ENCODE peak calls at places on chromosomes 6 and 20, in four cellular contexts. H is pancreas, R is lower leg skin, K is OCI-LY7. Z is an unnamed sample.

GRCh38 chr6:44058617-44059358 is 68.5 kb downstream of the MRPL14 start:
- DNase-seq in K (no peak), H (peak), R (peak), Z (peak)

GRCh38 chr6:11043552-11043960 is 549 bp downstream of the ELOVL2 start:
- DNase-seq in R (no peak), K (no peak), H (no peak), Z (no peak)

GRCh38 chr20:63957004-63957689 is 931 bp upstream of the UCKL1 start:
- DNase-seq in K (peak), R (no peak), H (peak), Z (peak)

GRCh38 chr6:46923476-46923875 is 1.7 kb upstream of the ADGRF5 start:
- DNase-seq in R (peak), K (no peak), H (no peak), Z (no peak)

GRCh38 chr20:35199696-35200095 is 26.8 kb upstream of the MMP24 start:
- DNase-seq in R (no peak), H (no peak), K (no peak), Z (no peak)

GRCh38 chr20:35616465-35617396 is 1.1 kb downstream of the SPAG4 start:
- DNase-seq in H (peak), K (peak), R (peak), Z (peak)

GRCh38 chr20:51380401-51381385 is 161.8 kb downstream of the NFATC2 start:
- DNase-seq in H (no peak), R (no peak), K (peak), Z (peak)

GRCh38 chr6:96626749-96627353 is 63.9 kb downstream of the FHL5 start:
- DNase-seq in R (no peak), K (peak), H (no peak), Z (peak)

GRCh38 chr6:48067148-48067709 is 43.8 kb downstream of the PTCHD4 start:
- DNase-seq in H (no peak), K (no peak), R (no peak), Z (no peak)

GRCh38 chr6:24419526-24419925 is 16.8 kb downstream of the MRS2 start:
- DNase-seq in R (no peak), H (no peak), K (no peak), Z (no peak)

GRCh38 chr20:60116128-60116909 is 158.1 kb downstream of the CDH26 start:
- DNase-seq in H (no peak), R (no peak), K (no peak), Z (no peak)

GRCh38 chr6:125009578-125009977 is 47.3 kb downstream of the RNF217 start:
- DNase-seq in R (no peak), K (no peak), H (no peak), Z (no peak)

GRCh38 chr20:34375977-34376430 is 12.9 kb downstream of the ITCH start:
- DNase-seq in R (no peak), K (no peak), H (no peak), Z (no peak)

GRCh38 chr6:76165471-76166221 is 93.2 kb upstream of the IMPG1 start:
- DNase-seq in H (peak), R (no peak), K (no peak), Z (no peak)

GRCh38 chr6:25405442-25405841 is 126.3 kb downstream of the CARMIL1 start:
- DNase-seq in R (no peak), H (no peak), K (peak), Z (peak)

GRCh38 chr6:105346052-105346451 is 56.8 kb downstream of the PREP start:
- DNase-seq in K (no peak), H (no peak), R (no peak), Z (no peak)

GRCh38 chr6:110708295-110708965 is 106.8 kb downstream of the CDK19 start:
- DNase-seq in R (no peak), H (no peak), K (no peak), Z (no peak)

GRCh38 chr20:2859330-2860121 is 13.8 kb upstream of the PTPRA start:
- DNase-seq in K (no peak), R (no peak), H (no peak), Z (no peak)

GRCh38 chr6:1667012-1667804 is 57.5 kb downstream of the FOXC1 start:
- DNase-seq in R (no peak), H (no peak), K (no peak), Z (no peak)

GRCh38 chr20:36167826-36168634 is 13.5 kb downstream of the EPB41L1 start:
- DNase-seq in H (no peak), R (no peak), K (no peak), Z (no peak)

GRCh38 chr20:58081842-58082241 is 146.6 kb downstream of the ANKRD60 start:
- DNase-seq in R (no peak), K (no peak), H (no peak), Z (no peak)

GRCh38 chr6:163324928-163325784 is 89.4 kb upstream of the QKI start:
- DNase-seq in H (no peak), R (no peak), K (no peak), Z (no peak)

GRCh38 chr6:6820688-6821238 is 232.2 kb downstream of the LY86 start:
- DNase-seq in R (peak), K (no peak), H (peak), Z (no peak)

GRCh38 chr20:38435555-38435939 is 419 bp upstream of the SNHG17 start:
- DNase-seq in R (no peak), H (no peak), K (no peak), Z (no peak)

GRCh38 chr20:10060223-10060622 is 25.4 kb downstream of the ANKEF1 start:
- DNase-seq in K (peak), H (no peak), R (no peak), Z (peak)

GRCh38 chr6:92864966-92865555 is 554.3 kb downstream of the EPHA7 start:
- DNase-seq in R (no peak), K (no peak), H (no peak), Z (no peak)

GRCh38 chr6:109239192-109239917 is 142.9 kb downstream of the CD164 start:
- DNase-seq in R (no peak), H (no peak), K (no peak), Z (no peak)

GRCh38 chr6:86856937-86857563 is 80.3 kb upstream of the HTR1E start:
- DNase-seq in K (peak), H (no peak), R (no peak), Z (peak)

GRCh38 chr6:37502703-37503485 is 3.2 kb upstream of the CCDC167 start:
- DNase-seq in R (no peak), K (peak), H (no peak), Z (peak)

GRCh38 chr6:166999845-167000253 is 652 bp downstream of the CEP43 start:
- DNase-seq in R (no peak), H (no peak), K (peak), Z (peak)

GRCh38 chr6:166997768-166998255 is 1.4 kb upstream of the CEP43 start:
- DNase-seq in H (peak), R (peak), K (peak), Z (peak)

GRCh38 chr6:166999145-166999844 is at the start of gene CEP43:
- DNase-seq in H (peak), R (peak), K (peak), Z (peak)

GRCh38 chr6:166998256-166999144 is 697 bp upstream of the CEP43 start:
- DNase-seq in R (peak), K (no peak), H (peak), Z (peak)

DNA sequence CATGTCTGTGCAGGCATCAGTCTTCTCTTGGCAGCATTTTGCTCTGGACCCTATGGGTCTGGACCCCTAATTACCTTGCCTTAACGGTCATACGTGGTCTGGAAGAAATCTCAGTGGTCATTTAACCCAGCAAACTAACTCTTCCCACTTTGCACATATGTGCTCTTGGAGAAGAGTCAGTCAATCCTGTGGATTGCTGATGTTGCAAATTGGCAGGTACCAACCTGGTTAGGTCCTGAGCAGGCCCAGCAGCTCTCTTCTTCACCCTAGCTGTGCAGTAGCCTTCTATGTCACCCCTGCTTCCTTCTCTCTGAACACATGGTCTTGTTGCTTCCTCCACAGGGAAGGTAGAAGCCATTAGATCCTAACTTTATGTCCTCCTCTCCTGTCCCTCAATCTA is 1.6 kb downstream of the CEP43 start:
- DNase-seq in R (no peak), K (peak), H (no peak), Z (no peak)
- H3K4me3 ChIP-seq in R (no peak), K (peak), H (no peak), Z (no peak)

GRCh38 chr6:79946242-79946641 is 1.1 kb downstream of the ELOVL4 start:
- DNase-seq in R (no peak), K (peak), H (no peak), Z (peak)
- TF ChIP-seq CTCF in R (no peak), K (peak), H (no peak), Z (peak)

GRCh38 chr6:49645139-49645538 is 8.5 kb upstream of the RHAG start:
- DNase-seq in R (no peak), K (no peak), H (no peak), Z (no peak)
- H3K4me3 ChIP-seq in R (no peak), K (no peak), H (no peak), Z (no peak)

GRCh38 chr6:69489970-69490369 is 306.8 kb downstream of the LMBRD1 start:
- DNase-seq in K (no peak), H (no peak), R (no peak), Z (no peak)

DNA sequence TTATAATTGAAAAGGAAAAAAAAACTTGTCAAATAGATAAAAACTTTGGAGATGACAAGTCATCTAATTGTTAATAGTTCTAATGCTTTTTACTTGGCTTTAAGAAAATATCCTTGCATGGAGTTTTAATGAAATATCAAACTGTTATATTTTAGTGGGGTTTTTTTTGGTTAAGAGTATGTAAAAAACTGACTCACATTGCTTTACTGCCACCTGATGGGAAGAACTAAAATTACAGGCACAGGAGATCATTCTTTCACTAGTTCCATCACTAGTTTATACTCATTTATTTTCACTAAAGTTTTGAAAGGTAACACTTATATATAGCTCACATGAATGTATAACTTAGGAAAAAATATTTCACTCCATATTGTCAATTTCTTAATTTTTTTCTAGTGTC is 309.1 kb downstream of the LMBRD1 start:
- DNase-seq in H (no peak), R (no peak), K (peak), Z (peak)
- TF ChIP-seq CTCF in H (no peak), R (no peak), K (peak), Z (peak)

DNA sequence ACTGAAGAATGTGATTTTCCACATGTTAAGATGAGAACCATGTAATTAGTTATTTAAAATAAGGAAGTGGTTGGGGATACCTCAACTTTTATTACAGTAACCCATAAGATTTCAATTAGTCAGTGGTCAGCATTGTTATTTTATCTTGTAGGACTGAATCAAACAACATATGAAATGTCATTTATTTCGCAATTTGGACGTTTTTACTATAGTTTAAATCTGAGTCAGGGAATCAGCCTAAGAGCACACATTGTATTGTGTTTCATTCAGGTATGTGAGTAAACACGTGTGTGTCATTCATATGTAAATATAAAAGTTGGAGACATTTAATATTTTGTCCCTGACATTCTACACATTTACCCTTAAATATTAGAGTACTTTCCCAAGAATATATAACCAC is 1418.7 kb downstream of the GRIK2 start:
- DNase-seq in R (no peak), H (no peak), K (no peak), Z (no peak)
- H3K4me3 ChIP-seq in R (no peak), H (no peak), K (no peak), Z (no peak)

DNA sequence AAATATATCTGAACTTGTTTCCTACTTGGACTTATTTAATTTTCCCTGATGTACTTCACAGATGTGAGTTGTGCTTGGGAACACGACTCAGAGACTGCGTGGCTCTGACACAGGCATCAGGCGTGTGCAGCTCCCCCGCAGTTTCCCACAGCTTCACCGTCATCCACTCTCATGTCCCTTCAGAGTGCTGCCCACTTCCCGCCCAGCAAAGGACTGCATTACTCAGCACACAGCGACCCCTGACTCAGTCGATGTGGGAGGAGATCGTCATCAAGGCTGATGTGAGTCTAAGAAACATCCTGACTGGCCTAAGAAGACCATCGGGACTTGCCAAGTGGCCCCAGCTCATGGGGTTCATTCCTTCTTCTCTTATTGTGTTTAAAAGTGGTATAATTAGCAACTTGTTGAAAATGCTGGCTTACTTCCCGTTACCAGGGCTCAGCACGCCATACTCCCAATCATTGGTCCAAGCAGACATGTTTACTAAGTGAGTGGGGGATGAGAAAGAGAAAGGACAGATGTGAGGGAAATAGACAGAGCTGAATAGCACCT is 539.4 kb upstream of the JARID2 start:
- DNase-seq in H (peak), R (no peak), K (no peak), Z (no peak)
- TF ChIP-seq CTCF in H (no peak), R (no peak), K (no peak), Z (no peak)

DNA sequence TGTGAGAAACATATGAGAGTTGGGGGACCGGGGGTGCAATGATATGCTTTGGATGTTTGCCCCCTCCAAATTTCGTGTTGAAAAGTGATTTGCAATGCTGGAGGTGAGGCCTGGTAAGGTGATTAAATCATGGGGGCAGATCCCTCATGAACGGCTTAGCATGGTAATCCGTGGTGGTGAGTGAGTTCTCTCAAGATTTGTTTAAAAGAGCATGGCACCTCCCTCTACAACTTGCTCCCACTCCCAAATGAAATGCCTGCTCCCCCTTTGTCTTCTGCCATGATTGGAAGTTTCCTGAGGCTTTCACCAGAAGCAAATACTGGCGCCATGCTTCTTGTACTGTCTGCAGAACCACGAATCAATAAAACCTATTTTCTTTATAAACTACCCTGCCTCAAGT is 2.5 kb downstream of the DEK start:
- DNase-seq in R (no peak), K (no peak), H (no peak), Z (no peak)
- H3K4me3 ChIP-seq in R (no peak), K (peak), H (no peak), Z (peak)